ENCODE peak calls at places on chromosome 11, in nine cellular contexts. G is ovary; O is astrocyte of the spinal cord; R is psoas muscle; F is GM23338; B is heart left ventricle; P is CD8-positive, alpha-beta T cell; I is AG20443; H is activated CD4-positive, CD25-positive, alpha-beta regulatory T cell. X is an unnamed sample.

GRCh38 chr11:297666-298405 is 1.5 kb downstream of the IFITM5 start:
- DNase-seq in G (peak; percentile 18), O (no peak), R (peak; percentile 23), F (no peak), B (peak; percentile 53), P (no peak), I (peak; percentile 79), H (no peak), X (no peak)

GRCh38 chr11:107691003-107691402 is 20.9 kb downstream of the SLN start:
- DNase-seq in G (no peak), O (peak; percentile 59), R (no peak), F (no peak), B (no peak), P (no peak), I (no peak), H (no peak), X (peak; percentile 31)

GRCh38 chr11:134554106-134554505 is 142.1 kb upstream of the B3GAT1 start:
- DNase-seq in G (no peak), O (no peak), R (no peak), F (no peak), B (no peak), P (no peak), I (no peak), H (no peak), X (no peak)

GRCh38 chr11:36186797-36187196 is 102.4 kb downstream of the COMMD9 start:
- DNase-seq in G (no peak), O (no peak), R (no peak), F (no peak), B (no peak), P (no peak), I (no peak), H (no peak), X (no peak)

GRCh38 chr11:133821776-133822175 is 23.5 kb downstream of the SPATA19 start:
- DNase-seq in G (no peak), O (no peak), R (no peak), F (peak; percentile 93), B (peak; percentile 68), P (no peak), I (no peak), H (no peak), X (peak; percentile 17)

GRCh38 chr11:103789957-103790356 is 246.5 kb upstream of the DDI1 start:
- DNase-seq in G (no peak), O (no peak), R (no peak), F (no peak), B (no peak), P (no peak), I (no peak), H (no peak), X (no peak)

GRCh38 chr11:134585666-134586285 is 173.7 kb upstream of the B3GAT1 start:
- DNase-seq in G (no peak), O (no peak), R (no peak), F (no peak), B (no peak), P (no peak), I (no peak), H (no peak), X (no peak)

GRCh38 chr11:65636108-65636809 is 1.6 kb upstream of the SIPA1 start:
- DNase-seq in G (no peak), O (no peak), R (no peak), F (no peak), B (no peak), P (no peak), I (no peak), H (no peak), X (no peak)

GRCh38 chr11:8963569-8964323 is 496 bp downstream of the TMEM9B start:
- DNase-seq in G (no peak), O (no peak), R (peak; percentile 79), F (peak; percentile 92), B (peak; percentile 88), P (peak; percentile 72), I (peak; percentile 77), H (peak; percentile 71), X (peak; percentile 63)

GRCh38 chr11:2535673-2536439 is 91.0 kb downstream of the KCNQ1 start:
- DNase-seq in G (no peak), O (no peak), R (peak; percentile 9), F (no peak), B (peak; percentile 23), P (no peak), I (no peak), H (no peak), X (no peak)

GRCh38 chr11:66178183-66178582 is 90.3 kb upstream of the RAB1B start:
- DNase-seq in G (no peak), O (no peak), R (no peak), F (no peak), B (no peak), P (no peak), I (no peak), H (no peak), X (no peak)

GRCh38 chr11:32829157-32829679 is 509 bp upstream of the PRRG4 start:
- DNase-seq in G (no peak), O (no peak), R (no peak), F (no peak), B (no peak), P (no peak), I (no peak), H (no peak), X (no peak)

GRCh38 chr11:103359221-103359620 is 250.0 kb downstream of the DYNC2H1 start:
- DNase-seq in G (no peak), O (peak; percentile 32), R (no peak), F (no peak), B (no peak), P (no peak), I (no peak), H (no peak), X (no peak)

GRCh38 chr11:89477175-89477574 is 14.0 kb downstream of the NOX4 start:
- DNase-seq in G (no peak), O (no peak), R (no peak), F (peak; percentile 55), B (no peak), P (no peak), I (no peak), H (no peak), X (no peak)

GRCh38 chr11:19597876-19598275 is 114.8 kb upstream of the NAV2 start:
- DNase-seq in G (no peak), O (no peak), R (no peak), F (no peak), B (no peak), P (no peak), I (no peak), H (no peak), X (no peak)

GRCh38 chr11:134545521-134545920 is 133.5 kb upstream of the B3GAT1 start:
- DNase-seq in G (no peak), O (no peak), R (no peak), F (no peak), B (no peak), P (no peak), I (no peak), H (no peak), X (no peak)

GRCh38 chr11:19766206-19766605 is 53.6 kb downstream of the NAV2 start:
- DNase-seq in G (no peak), O (peak; percentile 32), R (no peak), F (no peak), B (no peak), P (no peak), I (peak; percentile 39), H (no peak), X (peak; percentile 52)

GRCh38 chr11:93458286-93458685 is 84.9 kb downstream of the SMCO4 start:
- DNase-seq in G (no peak), O (no peak), R (no peak), F (no peak), B (no peak), P (no peak), I (no peak), H (no peak), X (no peak)

GRCh38 chr11:134361241-134361640 is 29.5 kb downstream of the GLB1L2 start:
- DNase-seq in G (no peak), O (no peak), R (no peak), F (no peak), B (peak; percentile 18), P (no peak), I (no peak), H (no peak), X (no peak)

GRCh38 chr11:44029507-44029845 is 18.3 kb upstream of the ACCSL start:
- DNase-seq in G (no peak), O (no peak), R (no peak), F (no peak), B (no peak), P (no peak), I (no peak), H (no peak), X (no peak)

GRCh38 chr11:1338201-1339065 is 29.0 kb upstream of the TOLLIP start:
- DNase-seq in G (peak; percentile 43), O (no peak), R (no peak), F (peak; percentile 19), B (no peak), P (no peak), I (no peak), H (no peak), X (no peak)

GRCh38 chr11:72926076-72926475 is 111.9 kb downstream of the ATG16L2 start:
- DNase-seq in G (no peak), O (no peak), R (no peak), F (no peak), B (no peak), P (no peak), I (no peak), H (no peak), X (no peak)

GRCh38 chr11:8811571-8811970 is 99.4 kb upstream of the AKIP1 start:
- DNase-seq in G (no peak), O (no peak), R (no peak), F (no peak), B (no peak), P (no peak), I (no peak), H (no peak), X (no peak)

GRCh38 chr11:126799974-126800373 is 200.6 kb downstream of the KIRREL3 start:
- DNase-seq in G (no peak), O (no peak), R (no peak), F (no peak), B (no peak), P (no peak), I (peak; percentile 92), H (no peak), X (no peak)

GRCh38 chr11:48116843-48117242 is 99.8 kb upstream of the OR4B1 start:
- DNase-seq in G (no peak), O (no peak), R (no peak), F (peak; percentile 59), B (no peak), P (no peak), I (no peak), H (no peak), X (peak; percentile 48)

GRCh38 chr11:6238902-6239301 is at the start of gene CNGA4:
- DNase-seq in G (no peak), O (no peak), R (no peak), F (no peak), B (no peak), P (no peak), I (no peak), H (no peak), X (no peak)

X was measured in fibroblast of pulmonary artery.